ENCODE peak calls at places on chromosomes 13 and 19, in four cellular contexts. C is A549, Q is cardiac fibroblast, N is heart right ventricle. O is an unnamed sample.
A peak's percentile ranks its signal among the peaks of the same experiment; 100 is the strongest.

GRCh38 chr13:66508153-66508909 is 721.8 kb downstream of the PCDH9 start:
- DNase-seq in C (no peak), Q (peak; percentile 19), N (no peak), O (peak; percentile 18)

GRCh38 chr19:15250635-15250993 is 18.4 kb upstream of the EPHX3 start:
- DNase-seq in C (no peak), Q (no peak), N (no peak), O (no peak)

GRCh38 chr13:99656843-99657506 is 155.7 kb downstream of the TM9SF2 start:
- DNase-seq in C (peak; percentile 8), Q (no peak), N (no peak), O (no peak)

GRCh38 chr13:40366119-40366518 is 300.3 kb downstream of the FOXO1 start:
- DNase-seq in C (no peak), Q (no peak), N (no peak), O (no peak)

GRCh38 chr19:16014923-16015804 is 61.1 kb upstream of the TPM4 start:
- DNase-seq in C (no peak), Q (no peak), N (no peak), O (no peak)

GRCh38 chr19:2896694-2897093 is 4.0 kb upstream of the ZNF57 start:
- DNase-seq in C (no peak), Q (no peak), N (no peak), O (no peak)

GRCh38 chr13:22061371-22061805 is 390.5 kb downstream of the FGF9 start:
- DNase-seq in C (no peak), Q (no peak), N (no peak), O (no peak)

GRCh38 chr19:16465239-16465638 is 6.5 kb downstream of the EPS15L1 start:
- DNase-seq in C (no peak), Q (no peak), N (no peak), O (no peak)

GRCh38 chr19:14433454-14434156 is 499 bp downstream of the PKN1 start:
- DNase-seq in C (no peak), Q (no peak), N (peak; percentile 33), O (peak; percentile 36)

GRCh38 chr13:32940601-32941000 is 75.6 kb upstream of the KL start:
- DNase-seq in C (no peak), Q (peak; percentile 60), N (peak; percentile 21), O (peak; percentile 2)

GRCh38 chr13:22014469-22014868 is 343.6 kb downstream of the FGF9 start:
- DNase-seq in C (peak; percentile 5), Q (no peak), N (no peak), O (no peak)

GRCh38 chr13:43331676-43332075 is 308.3 kb downstream of the DNAJC15 start:
- DNase-seq in C (no peak), Q (peak; percentile 66), N (no peak), O (no peak)

GRCh38 chr13:32121316-32121715 is 89.7 kb downstream of the FRY start:
- DNase-seq in C (no peak), Q (no peak), N (no peak), O (peak; percentile 52)

GRCh38 chr13:20822406-20822805 is 48.6 kb upstream of the EEF1AKMT1 start:
- DNase-seq in C (no peak), Q (no peak), N (no peak), O (no peak)

GRCh38 chr19:7482584-7483439 is 6.0 kb downstream of the PEX11G start:
- DNase-seq in C (no peak), Q (peak; percentile 38), N (no peak), O (no peak)

GRCh38 chr19:17855333-17856152 is 4.2 kb upstream of the RPL18A start:
- DNase-seq in C (peak; percentile 67), Q (peak; percentile 76), N (peak; percentile 85), O (peak; percentile 87)

GRCh38 chr19:40282920-40283319 is 2.2 kb downstream of the AKT2 start:
- DNase-seq in C (no peak), Q (no peak), N (no peak), O (peak; percentile 68)

GRCh38 chr19:38735257-38735686 is 9.0 kb downstream of the CAPN12 start:
- DNase-seq in C (peak; percentile 63), Q (no peak), N (peak; percentile 17), O (no peak)

GRCh38 chr19:7832781-7833180 is 2.8 kb downstream of the EVI5L start:
- DNase-seq in C (no peak), Q (peak; percentile 39), N (no peak), O (peak; percentile 43)

GRCh38 chr13:100334209-100334608 is 245.3 kb downstream of the PCCA start:
- DNase-seq in C (no peak), Q (no peak), N (no peak), O (no peak)

GRCh38 chr19:44255705-44256411 is 3.8 kb upstream of the ZNF233 start:
- DNase-seq in C (no peak), Q (no peak), N (no peak), O (no peak)

GRCh38 chr19:46368116-46368515 is 21.2 kb downstream of the PPP5C start:
- DNase-seq in C (no peak), Q (no peak), N (no peak), O (no peak)

GRCh38 chr13:48942131-48942530 is 33.6 kb upstream of the FNDC3A start:
- DNase-seq in C (no peak), Q (peak; percentile 44), N (no peak), O (peak; percentile 35)

GRCh38 chr13:45496942-45497341 is 32.2 kb downstream of the COG3 start:
- DNase-seq in C (no peak), Q (no peak), N (no peak), O (no peak)

GRCh38 chr13:94712812-94713555 is 639 bp upstream of the SOX21 start:
- DNase-seq in C (peak; percentile 55), Q (peak; percentile 74), N (no peak), O (peak; percentile 82)

GRCh38 chr13:113058988-113059850 is 46.4 kb upstream of the F7 start:
- DNase-seq in C (peak; percentile 34), Q (no peak), N (no peak), O (no peak)

GRCh38 chr13:59690857-59691500 is 472.7 kb downstream of the DIAPH3 start:
- DNase-seq in C (no peak), Q (no peak), N (no peak), O (peak; percentile 55)

GRCh38 chr13:39571502-39572092 is 31.4 kb downstream of the LHFPL6 start:
- DNase-seq in C (no peak), Q (no peak), N (peak; percentile 77), O (no peak)

GRCh38 chr13:47396915-47397314 is 500.1 kb upstream of the HTR2A start:
- DNase-seq in C (no peak), Q (no peak), N (no peak), O (no peak)

GRCh38 chr13:47399599-47399998 is 502.7 kb upstream of the HTR2A start:
- DNase-seq in C (no peak), Q (no peak), N (no peak), O (no peak)

GRCh38 chr13:47397739-47398138 is 500.9 kb upstream of the HTR2A start:
- DNase-seq in C (no peak), Q (peak; percentile 3), N (no peak), O (peak; percentile 61)
- TF ChIP-seq CTCF in C (no peak), Q (no peak), N (no peak), O (no peak)

DNA sequence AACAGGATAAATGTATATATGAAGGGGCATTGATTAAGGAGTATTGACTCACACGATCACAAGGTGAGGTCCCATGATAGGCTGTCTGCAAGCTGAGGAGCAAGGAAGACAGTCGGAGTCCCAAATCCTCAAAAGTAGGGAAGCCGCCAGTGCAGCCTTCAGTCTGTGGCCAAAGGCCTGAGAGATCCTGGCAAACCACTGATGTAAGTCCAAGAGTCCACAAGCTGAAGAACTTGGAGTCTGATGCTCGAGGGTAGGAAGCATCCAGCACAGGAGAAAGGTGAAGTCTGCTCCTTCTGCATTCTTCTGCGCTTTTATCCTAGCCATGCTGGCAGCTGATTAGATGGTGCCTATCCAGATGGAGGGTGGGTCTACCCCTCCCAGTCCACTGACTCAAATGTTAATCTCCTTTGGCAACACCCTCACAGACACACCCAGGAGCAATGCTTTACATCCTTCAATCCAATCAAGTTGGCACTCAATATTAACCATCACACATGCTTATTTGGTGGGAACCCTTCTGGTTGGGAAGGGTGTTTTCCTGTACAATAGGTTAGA is 55.1 kb downstream of the SLAIN1 start:
- DNase-seq in C (no peak), Q (no peak), N (no peak), O (no peak)
- H3K4me3 ChIP-seq in C (no peak overlapping the region), Q (no peak overlapping the region), N (no peak overlapping the region), O (no peak overlapping the region)

GRCh38 chr13:23848019-23848418 is 41.2 kb downstream of the MIPEP start:
- DNase-seq in C (no peak), Q (no peak), N (no peak), O (no peak)

GRCh38 chr13:23842406-23842805 is 46.8 kb downstream of the MIPEP start:
- DNase-seq in C (no peak), Q (no peak), N (no peak), O (no peak)

GRCh38 chr13:23847545-23847944 is 41.7 kb downstream of the MIPEP start:
- DNase-seq in C (no peak), Q (no peak), N (no peak), O (no peak)

GRCh38 chr13:23845309-23845708 is 43.9 kb downstream of the MIPEP start:
- DNase-seq in C (no peak), Q (no peak), N (no peak), O (no peak)

GRCh38 chr13:23844132-23844531 is 45.1 kb downstream of the MIPEP start:
- DNase-seq in C (no peak), Q (no peak), N (no peak), O (no peak)
- TF ChIP-seq CTCF in C (no peak), Q (no peak), N (no peak), O (no peak)

GRCh38 chr13:83984793-83985192 is 102.5 kb upstream of the SLITRK1 start:
- DNase-seq in C (no peak), Q (no peak), N (no peak), O (no peak)
- H3K4me3 ChIP-seq in C (no peak overlapping the region), Q (no peak overlapping the region), N (no peak overlapping the region), O (no peak overlapping the region)

GRCh38 chr13:87280139-87280538 is 391.0 kb upstream of the SLITRK5 start:
- DNase-seq in C (peak; percentile 2), Q (no peak), N (no peak), O (no peak)

GRCh38 chr13:87274209-87274819 is 396.9 kb upstream of the SLITRK5 start:
- DNase-seq in C (peak; percentile 42), Q (peak; percentile 43), N (peak; percentile 15), O (no peak)
- TF ChIP-seq CTCF in C (peak; percentile 55), Q (peak; percentile 19), N (peak; percentile 59), O (peak; percentile 25)

GRCh38 chr19:10270180-10270615 is 722 bp upstream of the ICAM1 start:
- DNase-seq in C (no peak), Q (no peak), N (peak; percentile 73), O (no peak)

GRCh38 chr19:10268077-10268476 is 2.8 kb upstream of the ICAM1 start:
- DNase-seq in C (no peak), Q (no peak), N (no peak), O (no peak)

GRCh38 chr19:10270616-10271394 is at the start of gene ICAM1:
- DNase-seq in C (no peak), Q (peak; percentile 94), N (peak; percentile 88), O (peak; percentile 71)

GRCh38 chr19:10271543-10272086 is 695 bp downstream of the ICAM1 start:
- DNase-seq in C (no peak), Q (peak; percentile 45), N (no peak), O (no peak)

GRCh38 chr19:10269333-10270179 is 1.4 kb upstream of the ICAM1 start:
- DNase-seq in C (peak; percentile 63), Q (peak; percentile 85), N (peak; percentile 91), O (no peak)
- H3K4me3 ChIP-seq in C (peak overlapping the region; percentile 17), Q (peak overlapping the region; percentile 66), N (peak overlapping the region; percentile 35), O (peak overlapping the region; percentile 54)

GRCh38 chr19:49801966-49802661 is 11.0 kb downstream of the FUZ start:
- DNase-seq in C (peak; percentile 77), Q (peak; percentile 93), N (peak; percentile 93), O (peak; percentile 79)
- TF ChIP-seq CTCF in C (no peak), Q (peak; percentile 40), N (no peak), O (peak; percentile 23)